ENCODE peak calls at places on chromosomes 1 and 21, in eight cellular contexts. One of them, this sample, is unnamed.

GRCh38 chr1:216034506-216034905 is 388.7 kb downstream of the USH2A start:
- DNase-seq in psoas muscle: no peak
- DNase-seq in hepatocyte: peak; percentile 44
- DNase-seq in brain microvascular endothelial cell: no peak
- DNase-seq in IMR-90: peak; percentile 6
- DNase-seq in body of pancreas: no peak
- DNase-seq in HepG2: no peak
- DNase-seq in pancreas: no peak
- DNase-seq in this sample: no peak

GRCh38 chr1:214857716-214858115 is 224.8 kb upstream of the KCNK2 start:
- DNase-seq in psoas muscle: no peak
- DNase-seq in hepatocyte: no peak
- DNase-seq in brain microvascular endothelial cell: no peak
- DNase-seq in IMR-90: no peak
- DNase-seq in body of pancreas: no peak
- DNase-seq in HepG2: no peak
- DNase-seq in pancreas: no peak
- DNase-seq in this sample: no peak

GRCh38 chr1:150881331-150882070 is 5.1 kb upstream of the ARNT start:
- DNase-seq in psoas muscle: no peak
- DNase-seq in hepatocyte: no peak
- DNase-seq in brain microvascular endothelial cell: peak; percentile 75
- DNase-seq in IMR-90: peak; percentile 97
- DNase-seq in body of pancreas: no peak
- DNase-seq in HepG2: no peak
- DNase-seq in pancreas: no peak
- DNase-seq in this sample: no peak

GRCh38 chr21:42566524-42567180 is 53.0 kb downstream of the SLC37A1 start:
- DNase-seq in psoas muscle: no peak
- DNase-seq in hepatocyte: no peak
- DNase-seq in brain microvascular endothelial cell: no peak
- DNase-seq in IMR-90: no peak
- DNase-seq in body of pancreas: peak; percentile 10
- DNase-seq in HepG2: no peak
- DNase-seq in pancreas: no peak
- DNase-seq in this sample: no peak

GRCh38 chr1:20076695-20077461 is 6.9 kb downstream of the PLA2G5 start:
- DNase-seq in psoas muscle: no peak
- DNase-seq in hepatocyte: no peak
- DNase-seq in brain microvascular endothelial cell: no peak
- DNase-seq in IMR-90: no peak
- DNase-seq in body of pancreas: no peak
- DNase-seq in HepG2: no peak
- DNase-seq in pancreas: no peak
- DNase-seq in this sample: no peak

GRCh38 chr1:1337793-1338147 is 6.7 kb downstream of the TAS1R3 start:
- DNase-seq in psoas muscle: no peak
- DNase-seq in hepatocyte: no peak
- DNase-seq in brain microvascular endothelial cell: no peak
- DNase-seq in IMR-90: no peak
- DNase-seq in body of pancreas: no peak
- DNase-seq in HepG2: no peak
- DNase-seq in pancreas: no peak
- DNase-seq in this sample: no peak

GRCh38 chr1:46131727-46132528 is 501 bp downstream of the PIK3R3 start:
- DNase-seq in psoas muscle: no peak
- DNase-seq in hepatocyte: peak; percentile 42
- DNase-seq in brain microvascular endothelial cell: peak; percentile 22
- DNase-seq in IMR-90: peak; percentile 45
- DNase-seq in body of pancreas: peak; percentile 25
- DNase-seq in HepG2: no peak
- DNase-seq in pancreas: no peak
- DNase-seq in this sample: no peak

GRCh38 chr21:45228171-45228641 is 59.5 kb downstream of the POFUT2 start:
- DNase-seq in psoas muscle: no peak
- DNase-seq in hepatocyte: peak; percentile 69
- DNase-seq in brain microvascular endothelial cell: peak; percentile 98
- DNase-seq in IMR-90: peak; percentile 99
- DNase-seq in body of pancreas: no peak
- DNase-seq in HepG2: peak; percentile 12
- DNase-seq in pancreas: no peak
- DNase-seq in this sample: no peak

GRCh38 chr1:229563241-229563640 is 4.7 kb upstream of the ABCB10 start:
- DNase-seq in psoas muscle: no peak
- DNase-seq in hepatocyte: no peak
- DNase-seq in brain microvascular endothelial cell: no peak
- DNase-seq in IMR-90: no peak
- DNase-seq in body of pancreas: no peak
- DNase-seq in HepG2: no peak
- DNase-seq in pancreas: no peak
- DNase-seq in this sample: no peak

GRCh38 chr1:99629164-99629563 is 16.7 kb upstream of the PALMD start:
- DNase-seq in psoas muscle: no peak
- DNase-seq in hepatocyte: no peak
- DNase-seq in brain microvascular endothelial cell: no peak
- DNase-seq in IMR-90: no peak
- DNase-seq in body of pancreas: no peak
- DNase-seq in HepG2: no peak
- DNase-seq in pancreas: no peak
- DNase-seq in this sample: no peak

GRCh38 chr21:38760017-38760761 is 45.5 kb upstream of the ETS2 start:
- DNase-seq in psoas muscle: no peak
- DNase-seq in hepatocyte: no peak
- DNase-seq in brain microvascular endothelial cell: no peak
- DNase-seq in IMR-90: peak; percentile 52
- DNase-seq in body of pancreas: no peak
- DNase-seq in HepG2: no peak
- DNase-seq in pancreas: no peak
- DNase-seq in this sample: no peak

GRCh38 chr1:2624735-2625300 is 8.0 kb downstream of the MMEL1 start:
- DNase-seq in psoas muscle: no peak
- DNase-seq in hepatocyte: no peak
- DNase-seq in brain microvascular endothelial cell: no peak
- DNase-seq in IMR-90: no peak
- DNase-seq in body of pancreas: no peak
- DNase-seq in HepG2: no peak
- DNase-seq in pancreas: no peak
- DNase-seq in this sample: no peak

GRCh38 chr1:59520194-59520593 is 223.3 kb downstream of the FGGY start:
- DNase-seq in psoas muscle: no peak
- DNase-seq in hepatocyte: no peak
- DNase-seq in brain microvascular endothelial cell: peak; percentile 39
- DNase-seq in IMR-90: peak; percentile 57
- DNase-seq in body of pancreas: no peak
- DNase-seq in HepG2: no peak
- DNase-seq in pancreas: no peak
- DNase-seq in this sample: no peak

GRCh38 chr1:154431586-154432373 is 26.6 kb downstream of the IL6R start:
- DNase-seq in psoas muscle: peak; percentile 81
- DNase-seq in hepatocyte: peak; percentile 63
- DNase-seq in brain microvascular endothelial cell: peak; percentile 98
- DNase-seq in IMR-90: peak; percentile 99
- DNase-seq in body of pancreas: no peak
- DNase-seq in HepG2: no peak
- DNase-seq in pancreas: no peak
- DNase-seq in this sample: no peak

GRCh38 chr1:12009318-12010001 is 9.8 kb upstream of the MIIP start:
- DNase-seq in psoas muscle: peak; percentile 21
- DNase-seq in hepatocyte: no peak
- DNase-seq in brain microvascular endothelial cell: no peak
- DNase-seq in IMR-90: no peak
- DNase-seq in body of pancreas: no peak
- DNase-seq in HepG2: no peak
- DNase-seq in pancreas: no peak
- DNase-seq in this sample: no peak
- H3K27me3 ChIP-seq in psoas muscle: no peaks in the 10 kb centered on the region
- H3K27me3 ChIP-seq in hepatocyte: no peaks in the 10 kb centered on the region
- H3K27me3 ChIP-seq in brain microvascular endothelial cell: no peaks in the 10 kb centered on the region
- H3K27me3 ChIP-seq in IMR-90: no peaks in the 10 kb centered on the region
- H3K27me3 ChIP-seq in body of pancreas: no peaks in the 10 kb centered on the region
- H3K27me3 ChIP-seq in HepG2: no peaks in the 10 kb centered on the region
- H3K27me3 ChIP-seq in pancreas: no peaks in the 10 kb centered on the region
- H3K27me3 ChIP-seq in this sample: no peaks in the 10 kb centered on the region

DNA sequence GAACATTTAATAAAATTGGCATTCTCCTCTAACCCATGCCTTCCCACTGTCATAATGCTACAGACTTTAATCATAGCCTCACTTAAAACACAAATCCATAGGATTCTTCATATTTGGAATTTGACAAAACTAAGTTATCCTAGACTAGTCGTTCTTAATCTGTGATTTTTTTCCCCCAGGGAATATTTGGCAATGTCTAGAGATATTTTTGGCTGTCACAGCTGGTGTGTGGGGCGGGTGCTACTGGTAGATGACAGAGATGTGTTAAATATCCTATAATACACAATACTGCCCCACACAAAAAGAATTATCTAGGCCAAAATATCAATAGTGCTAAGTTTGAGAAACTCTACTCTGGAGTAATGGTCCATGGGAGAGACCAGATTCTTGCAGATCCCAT is 95.8 kb upstream of the HMGB4 start:
- DNase-seq in psoas muscle: no peak
- DNase-seq in hepatocyte: no peak
- DNase-seq in brain microvascular endothelial cell: no peak
- DNase-seq in IMR-90: no peak
- DNase-seq in body of pancreas: no peak
- DNase-seq in HepG2: no peak
- DNase-seq in pancreas: no peak
- DNase-seq in this sample: no peak
- TF ChIP-seq CTCF in psoas muscle: no peak
- TF ChIP-seq CTCF in hepatocyte: no peak
- TF ChIP-seq CTCF in brain microvascular endothelial cell: no peak
- TF ChIP-seq CTCF in IMR-90: no peak
- TF ChIP-seq CTCF in body of pancreas: no peak
- TF ChIP-seq CTCF in HepG2: no peak
- TF ChIP-seq CTCF in pancreas: no peak
- TF ChIP-seq CTCF in this sample: no peak

DNA sequence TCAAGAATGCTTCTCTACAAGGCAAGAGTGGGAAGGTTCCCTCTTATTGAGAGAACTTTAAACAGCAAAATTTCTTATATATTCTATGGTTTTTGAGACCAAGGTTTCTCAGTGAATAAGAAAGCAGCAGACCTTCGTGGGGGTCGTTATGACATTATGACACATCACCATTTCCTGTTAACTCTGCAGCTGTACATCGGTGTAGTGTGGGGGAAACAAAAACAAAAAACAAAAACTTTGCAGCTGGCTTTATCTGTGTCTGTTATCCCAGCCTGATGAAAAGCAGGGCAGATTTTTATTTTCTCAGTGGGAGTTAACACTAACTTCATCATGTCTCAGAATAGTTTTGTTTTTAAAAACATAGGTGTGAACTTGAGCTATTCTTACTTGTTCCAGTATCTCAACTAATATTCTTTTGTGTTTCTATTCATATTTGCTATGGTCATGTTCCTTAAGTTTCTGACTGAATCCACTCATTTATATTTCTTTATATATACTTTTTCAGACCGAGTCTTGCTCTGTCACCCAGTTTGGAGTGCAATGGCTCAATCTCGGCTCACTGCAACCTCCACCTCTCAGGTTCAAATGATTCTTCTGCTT is 2.1 kb downstream of the SDE2 start:
- DNase-seq in psoas muscle: no peak
- DNase-seq in hepatocyte: no peak
- DNase-seq in brain microvascular endothelial cell: peak; percentile 49
- DNase-seq in IMR-90: peak; percentile 47
- DNase-seq in body of pancreas: no peak
- DNase-seq in HepG2: no peak
- DNase-seq in pancreas: no peak
- DNase-seq in this sample: no peak
- H3K4me3 ChIP-seq in psoas muscle: peak overlapping the region; percentile 81
- H3K4me3 ChIP-seq in hepatocyte: no peak overlapping the region
- H3K4me3 ChIP-seq in brain microvascular endothelial cell: no peak overlapping the region
- H3K4me3 ChIP-seq in IMR-90: no peak overlapping the region
- H3K4me3 ChIP-seq in body of pancreas: no peak overlapping the region
- H3K4me3 ChIP-seq in HepG2: peak overlapping the region; percentile 74
- H3K4me3 ChIP-seq in pancreas: peak overlapping the region; percentile 67
- H3K4me3 ChIP-seq in this sample: peak overlapping the region; percentile 79

GRCh38 chr1:220874201-220874655 is 5.0 kb upstream of the HLX start:
- DNase-seq in psoas muscle: no peak
- DNase-seq in hepatocyte: peak; percentile 69
- DNase-seq in brain microvascular endothelial cell: peak; percentile 23
- DNase-seq in IMR-90: peak; percentile 66
- DNase-seq in body of pancreas: peak; percentile 45
- DNase-seq in HepG2: peak; percentile 32
- DNase-seq in pancreas: no peak
- DNase-seq in this sample: no peak
- H3K27me3 ChIP-seq in psoas muscle: no peaks in the 10 kb centered on the region
- H3K27me3 ChIP-seq in hepatocyte: peaks cover 48% of the 10 kb centered on the region
- H3K27me3 ChIP-seq in brain microvascular endothelial cell: peaks cover 3% of the 10 kb centered on the region
- H3K27me3 ChIP-seq in IMR-90: no peaks in the 10 kb centered on the region
- H3K27me3 ChIP-seq in body of pancreas: no peaks in the 10 kb centered on the region
- H3K27me3 ChIP-seq in HepG2: peaks cover 11% of the 10 kb centered on the region
- H3K27me3 ChIP-seq in pancreas: no peaks in the 10 kb centered on the region
- H3K27me3 ChIP-seq in this sample: peaks cover 4% of the 10 kb centered on the region

This sample was measured in GM06990.